ENCODE peak calls at places on chromosome 5, in ten cellular contexts. D, F, U, E, Y, H, Z, A, N and K are unnamed samples.

GRCh38 chr5:62643556-62644451 is 65.2 kb downstream of the LRRC70 start:
- DNase-seq in Y (no peak), A (no peak), H (no peak), N (no peak), D (no peak), Z (no peak), U (no peak), E (no peak), F (no peak), K (no peak)

GRCh38 chr5:106174903-106175302 is 1495.8 kb downstream of the EFNA5 start:
- DNase-seq in U (no peak), H (no peak), N (no peak), Y (no peak), F (peak), Z (no peak), A (no peak), E (no peak), D (no peak), K (no peak)

GRCh38 chr5:141573489-141574121 is 45.2 kb downstream of the DIAPH1 start:
- DNase-seq in Z (no peak), D (no peak), H (no peak), E (no peak), F (no peak), N (no peak), Y (no peak), U (no peak), A (no peak), K (no peak)

GRCh38 chr5:148790545-148791333 is 35.7 kb upstream of the ADRB2 start:
- DNase-seq in U (no peak), Z (no peak), E (no peak), N (no peak), A (no peak), D (no peak), Y (no peak), F (no peak), H (no peak), K (no peak)

GRCh38 chr5:112685929-112686328 is 51.8 kb upstream of the APC start:
- DNase-seq in N (no peak), U (no peak), A (no peak), Z (no peak), F (peak), E (no peak), H (no peak), D (no peak), Y (no peak), K (no peak)

GRCh38 chr5:99807346-99807745 is 727.8 kb upstream of the FAM174A start:
- DNase-seq in F (no peak), Y (no peak), E (no peak), D (no peak), Z (no peak), N (no peak), H (no peak), A (no peak), U (no peak), K (no peak)

GRCh38 chr5:149831492-149831891 is 101.4 kb downstream of the PPARGC1B start:
- DNase-seq in E (no peak), D (no peak), N (no peak), A (no peak), Z (peak), Y (no peak), U (no peak), H (no peak), F (peak), K (no peak)

GRCh38 chr5:55908804-55909203 is 57.6 kb downstream of the IL31RA start:
- DNase-seq in U (no peak), D (no peak), Y (no peak), N (no peak), H (no peak), Z (no peak), A (no peak), F (no peak), E (no peak), K (no peak)

GRCh38 chr5:169876376-169876775 is 103.9 kb downstream of the INSYN2B start:
- DNase-seq in Z (peak), E (no peak), F (peak), U (no peak), H (no peak), A (no peak), D (no peak), N (no peak), Y (no peak), K (no peak)

GRCh38 chr5:37029436-37029835 is 152.9 kb downstream of the NIPBL start:
- DNase-seq in E (no peak), F (peak), Z (peak), Y (no peak), D (no peak), N (no peak), H (no peak), A (no peak), U (no peak), K (no peak)

GRCh38 chr5:172106511-172107356 is 81.3 kb downstream of the STK10 start:
- DNase-seq in N (peak), Z (peak), D (no peak), A (no peak), U (peak), Y (peak), H (peak), E (peak), F (no peak), K (no peak)

GRCh38 chr5:43065384-43066230 is 25.5 kb upstream of the ANXA2R start:
- DNase-seq in F (peak), N (peak), D (no peak), H (peak), Z (peak), U (peak), A (no peak), Y (peak), E (no peak), K (no peak)

GRCh38 chr5:82719368-82719767 is 357.8 kb downstream of the TMEM167A start:
- DNase-seq in E (no peak), A (no peak), Y (no peak), N (no peak), Z (peak), H (no peak), U (no peak), D (no peak), F (peak), K (no peak)

GRCh38 chr5:59592101-59592500 is 301.4 kb downstream of the PDE4D start:
- DNase-seq in F (peak), A (peak), H (no peak), D (peak), Z (peak), U (no peak), Y (no peak), E (no peak), N (no peak), K (peak)

GRCh38 chr5:73826761-73827450 is 200.9 kb downstream of the ARHGEF28 start:
- DNase-seq in U (no peak), E (no peak), F (peak), H (no peak), Y (no peak), A (peak), N (no peak), D (peak), Z (peak), K (peak)

GRCh38 chr5:3836528-3836927 is 240.9 kb downstream of the IRX1 start:
- DNase-seq in E (no peak), Y (no peak), U (no peak), Z (no peak), D (no peak), A (no peak), H (no peak), F (no peak), N (no peak), K (no peak)

GRCh38 chr5:169196059-169196458 is 104.9 kb downstream of the SLIT3 start:
- DNase-seq in N (no peak), H (no peak), A (no peak), D (no peak), Z (no peak), U (no peak), Y (no peak), F (no peak), E (no peak), K (no peak)

GRCh38 chr5:13643734-13644133 is 300.8 kb downstream of the DNAH5 start:
- DNase-seq in D (no peak), H (no peak), F (no peak), E (no peak), Y (no peak), Z (no peak), U (no peak), N (no peak), A (no peak), K (no peak)

GRCh38 chr5:16673241-16673998 is 56.6 kb upstream of the RETREG1 start:
- DNase-seq in H (no peak), D (no peak), F (no peak), U (no peak), Z (no peak), A (no peak), E (no peak), Y (no peak), N (no peak), K (no peak)

GRCh38 chr5:58462623-58463230 is 2.8 kb upstream of the PLK2 start:
- DNase-seq in E (peak), F (peak), Z (peak), N (peak), A (no peak), Y (no peak), D (no peak), U (no peak), H (no peak), K (no peak)

GRCh38 chr5:160434022-160434531 is 12.4 kb downstream of the PTTG1 start:
- DNase-seq in A (no peak), H (no peak), F (no peak), Z (no peak), Y (no peak), D (no peak), N (no peak), U (peak), E (no peak), K (peak)

GRCh38 chr5:153585616-153586015 is 95.1 kb downstream of the GRIA1 start:
- DNase-seq in A (no peak), E (no peak), N (no peak), H (no peak), Y (no peak), Z (peak), D (no peak), U (no peak), F (no peak), K (no peak)

GRCh38 chr5:148760945-148761638 is 65.3 kb upstream of the ADRB2 start:
- DNase-seq in E (no peak), F (no peak), Z (no peak), N (no peak), U (no peak), D (no peak), Y (no peak), H (no peak), A (no peak), K (no peak)

GRCh38 chr5:143052967-143053682 is 282.9 kb downstream of the ARHGAP26 start:
- DNase-seq in A (no peak), Y (no peak), D (no peak), F (no peak), E (no peak), H (no peak), N (no peak), U (no peak), Z (no peak), K (no peak)

DNA sequence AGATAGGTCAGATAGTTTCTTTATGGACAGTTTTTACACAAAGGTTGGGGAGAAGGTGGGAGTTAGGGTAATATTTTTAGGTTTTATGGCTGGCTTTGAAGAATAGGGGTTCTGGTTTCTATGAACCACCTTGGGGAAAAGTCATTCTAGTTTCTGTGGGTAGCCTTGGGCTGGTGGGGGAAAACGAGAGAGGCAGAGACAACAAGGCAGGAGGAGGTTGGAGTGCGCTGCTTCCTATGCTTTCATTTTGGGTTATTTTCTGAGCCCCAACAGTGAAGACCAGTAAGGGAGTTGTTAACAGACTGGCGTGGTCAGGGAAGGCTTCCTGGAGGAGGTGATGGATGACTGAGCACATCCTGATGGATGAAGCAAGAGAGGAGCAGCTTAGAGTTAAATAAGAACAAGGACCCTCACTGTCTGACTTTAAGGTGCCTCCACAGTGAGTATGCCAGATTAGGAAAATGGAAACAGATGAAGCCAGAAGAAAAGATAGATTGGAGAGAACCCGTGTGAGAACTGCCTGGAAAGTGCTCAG is 81.9 kb downstream of the PDZD2 start:
- DNase-seq in A (no peak), N (no peak), U (no peak), F (no peak), Z (no peak), E (no peak), D (no peak), H (no peak), Y (no peak), K (no peak)
- H3K4me3 ChIP-seq in A (no peak), N (no peak), U (no peak), F (no peak), Z (no peak), E (no peak), D (no peak), H (no peak), Y (no peak), K (no peak)

GRCh38 chr5:177132504-177133118 is 962 bp upstream of the NSD1 start:
- DNase-seq in D (no peak), Y (no peak), U (no peak), E (no peak), A (no peak), N (no peak), H (peak), F (peak), Z (peak), K (no peak)
- H3K4me3 ChIP-seq in D (peak), Y (peak), U (peak), E (no peak), A (no peak), N (peak), H (peak), F (peak), Z (peak), K (no peak)

GRCh38 chr5:38870595-38870994 is 24.8 kb downstream of the OSMR start:
- DNase-seq in H (no peak), U (no peak), Z (no peak), D (no peak), E (no peak), Y (no peak), F (no peak), N (no peak), A (no peak), K (no peak)

GRCh38 chr5:38871211-38871610 is 25.4 kb downstream of the OSMR start:
- DNase-seq in E (no peak), H (no peak), Y (no peak), U (no peak), F (no peak), Z (peak), A (no peak), N (no peak), D (no peak), K (no peak)

GRCh38 chr5:38871790-38872551 is 26.2 kb downstream of the OSMR start:
- DNase-seq in E (no peak), Z (peak), U (no peak), D (peak), A (peak), F (peak), N (no peak), H (no peak), Y (no peak), K (peak)

GRCh38 chr5:38867071-38867790 is 21.4 kb downstream of the OSMR start:
- DNase-seq in E (no peak), H (no peak), Y (no peak), N (no peak), F (no peak), Z (peak), A (no peak), U (no peak), D (no peak), K (no peak)

DNA sequence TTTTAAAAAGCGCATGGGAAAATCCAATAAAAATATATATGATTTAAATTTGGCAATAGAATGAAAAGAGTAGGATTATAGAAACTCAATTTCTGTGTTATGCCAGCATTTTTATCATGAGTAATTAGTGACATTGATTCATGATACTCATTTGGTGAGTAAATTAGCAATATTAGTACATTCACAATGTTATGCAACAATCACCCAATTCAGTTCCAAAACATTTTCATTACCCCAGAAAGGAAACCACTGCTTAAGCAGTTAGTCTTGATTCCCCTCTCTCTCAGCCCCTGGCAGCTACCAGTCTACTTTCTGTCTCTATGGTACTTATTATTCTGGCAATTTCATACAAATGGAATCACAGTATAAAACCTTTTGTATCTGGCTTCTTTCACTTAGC is 27.0 kb downstream of the OSMR start:
- DNase-seq in F (no peak), E (no peak), H (no peak), U (no peak), Y (no peak), D (no peak), Z (no peak), A (no peak), N (no peak), K (no peak)
- H3K4me3 ChIP-seq in F (no peak), E (no peak), H (no peak), U (no peak), Y (no peak), D (no peak), Z (no peak), A (no peak), N (no peak), K (no peak)

GRCh38 chr5:74864823-74865222 is 1.4 kb downstream of the FAM169A start:
- DNase-seq in A (no peak), U (no peak), H (no peak), Z (peak), Y (no peak), D (no peak), N (no peak), F (no peak), E (peak), K (no peak)
- H3K4me3 ChIP-seq in A (no peak), U (no peak), H (no peak), Z (no peak), Y (peak), D (no peak), N (peak), F (no peak), E (peak), K (no peak)

GRCh38 chr5:34930870-34931269 is 1.5 kb downstream of the DNAJC21 start:
- DNase-seq in U (no peak), D (no peak), Y (no peak), N (no peak), F (no peak), H (no peak), E (no peak), Z (no peak), A (no peak), K (no peak)
- H3K4me3 ChIP-seq in U (peak), D (peak), Y (peak), N (peak), F (peak), H (peak), E (peak), Z (peak), A (peak), K (peak)

DNA sequence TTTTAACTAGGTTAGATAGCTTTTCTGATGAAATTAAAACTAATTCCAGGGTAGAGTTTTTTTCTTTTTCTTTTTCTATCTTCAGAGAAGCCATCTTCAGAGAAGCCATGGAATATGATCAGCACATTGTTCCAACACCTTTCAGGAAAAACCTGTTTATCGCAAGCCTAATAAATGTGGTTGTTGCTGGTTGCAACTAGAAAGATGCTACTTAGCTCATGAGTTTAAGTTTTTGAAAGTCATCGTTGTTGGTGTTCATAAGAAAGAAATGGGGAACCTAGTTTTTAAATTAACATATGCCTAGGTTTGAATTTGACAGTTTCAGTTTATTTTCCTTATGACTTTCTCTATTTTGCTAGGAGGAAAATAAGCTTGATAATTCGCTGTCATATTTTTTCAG is 7.6 kb downstream of the CPEB4 start:
- DNase-seq in Z (no peak), H (no peak), A (no peak), D (no peak), U (no peak), F (no peak), E (no peak), N (no peak), Y (no peak), K (no peak)
- H3K4me3 ChIP-seq in Z (no peak), H (peak), A (no peak), D (no peak), U (peak), F (no peak), E (no peak), N (peak), Y (peak), K (no peak)

GRCh38 chr5:80959138-80959537 is 1.0 kb upstream of the RASGRF2 start:
- DNase-seq in U (no peak), Z (no peak), F (no peak), D (no peak), E (no peak), A (no peak), Y (no peak), H (no peak), N (no peak), K (no peak)
- H3K4me3 ChIP-seq in U (no peak), Z (no peak), F (no peak), D (no peak), E (no peak), A (no peak), Y (no peak), H (no peak), N (no peak), K (no peak)

DNA sequence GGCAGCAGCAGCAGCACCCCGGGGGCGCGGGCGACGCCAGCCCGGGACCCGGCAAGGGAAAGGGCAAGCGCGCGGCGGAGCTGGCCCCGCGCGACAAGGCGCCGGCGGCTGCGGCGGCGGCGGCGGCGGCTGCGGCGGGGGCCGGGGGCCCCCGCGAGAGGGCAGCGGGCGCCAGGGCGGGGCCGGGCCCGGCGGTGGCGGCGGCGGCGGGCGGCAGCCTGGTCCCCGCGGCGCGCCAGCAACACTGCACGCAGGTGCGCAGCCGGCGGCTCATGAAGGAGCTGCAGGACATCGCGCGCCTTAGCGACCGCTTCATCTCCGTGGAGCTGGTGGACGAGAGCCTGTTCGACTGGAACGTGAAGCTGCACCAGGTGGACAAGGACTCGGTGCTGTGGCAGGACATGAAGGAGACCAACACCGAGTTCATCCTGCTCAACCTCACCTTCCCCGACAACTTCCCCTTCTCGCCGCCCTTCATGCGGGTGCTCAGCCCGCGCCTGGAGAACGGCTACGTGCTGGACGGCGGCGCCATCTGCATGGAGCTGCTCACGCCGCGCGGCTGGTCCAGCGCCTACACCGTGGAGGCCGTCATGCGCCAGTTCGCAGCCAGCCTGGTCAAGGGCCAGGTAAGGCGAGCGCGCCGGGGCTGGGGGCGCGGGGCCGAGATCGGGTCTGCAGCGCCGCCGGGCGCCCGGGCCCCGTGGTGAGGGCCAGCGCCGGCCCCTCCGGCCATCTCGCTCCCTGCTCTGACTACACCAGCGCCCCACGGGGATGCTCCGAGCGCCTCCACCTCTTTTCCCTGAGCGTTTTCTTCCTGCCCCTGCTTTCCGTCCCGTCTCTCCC is at the start of gene UBE2QL1:
- DNase-seq in N (peak), E (no peak), Y (no peak), A (no peak), Z (peak), U (no peak), F (peak), D (no peak), H (peak), K (no peak)
- H3K4me3 ChIP-seq in N (peak), E (peak), Y (peak), A (no peak), Z (peak), U (peak), F (peak), D (no peak), H (peak), K (peak)